ENCODE peak calls at places on chromosome 5, in five cellular contexts. K, L, T, Y and F are unnamed samples.

GRCh38 chr5:43305948-43306563 is 7.2 kb downstream of the HMGCS1 start:
- DNase-seq in K (peak), L (peak), T (peak), Y (no peak), F (no peak)

GRCh38 chr5:131587541-131587940 is 47.5 kb downstream of the RAPGEF6 start:
- DNase-seq in K (no peak), L (no peak), T (no peak), Y (no peak), F (no peak)

GRCh38 chr5:136518174-136518573 is 152.8 kb upstream of the TRPC7 start:
- DNase-seq in K (no peak), L (no peak), T (no peak), Y (no peak), F (no peak)

GRCh38 chr5:92956886-92957285 is 624.1 kb downstream of the NR2F1-AS1 start:
- DNase-seq in K (no peak), L (no peak), T (no peak), Y (no peak), F (no peak)

GRCh38 chr5:94174748-94175411 is 433.5 kb upstream of the POU5F2 start:
- DNase-seq in K (no peak), L (no peak), T (no peak), Y (no peak), F (no peak)

GRCh38 chr5:120083851-120084615 is 380.1 kb upstream of the PRR16 start:
- DNase-seq in K (no peak), L (no peak), T (no peak), Y (no peak), F (no peak)

GRCh38 chr5:59525957-59526356 is 367.6 kb downstream of the PDE4D start:
- DNase-seq in K (peak), L (no peak), T (no peak), Y (no peak), F (no peak)

GRCh38 chr5:147708708-147709107 is 73.8 kb downstream of the JAKMIP2 start:
- DNase-seq in K (no peak), L (no peak), T (no peak), Y (no peak), F (no peak)

GRCh38 chr5:103411721-103412120 is 150.9 kb downstream of the NUDT12 start:
- DNase-seq in K (no peak), L (no peak), T (no peak), Y (no peak), F (no peak)

GRCh38 chr5:90264930-90265857 is 144.4 kb downstream of the CETN3 start:
- DNase-seq in K (peak), L (peak), T (peak), Y (no peak), F (no peak)

GRCh38 chr5:161230222-161230621 is 316.3 kb downstream of the GABRB2 start:
- DNase-seq in K (no peak), L (no peak), T (no peak), Y (no peak), F (no peak)

GRCh38 chr5:172612771-172613170 is 28.3 kb upstream of the NEURL1B start:
- DNase-seq in K (no peak), L (no peak), T (no peak), Y (no peak), F (no peak)

GRCh38 chr5:38835887-38836286 is 9.9 kb upstream of the OSMR start:
- DNase-seq in K (no peak), L (no peak), T (no peak), Y (no peak), F (no peak)

GRCh38 chr5:78811121-78811832 is 162.7 kb upstream of the LHFPL2 start:
- DNase-seq in K (no peak), L (no peak), T (no peak), Y (no peak), F (no peak)

GRCh38 chr5:54696931-54697330 is 179.4 kb downstream of the SNX18 start:
- DNase-seq in K (no peak), L (no peak), T (no peak), Y (no peak), F (no peak)

GRCh38 chr5:16593013-16593412 is 23.8 kb downstream of the RETREG1 start:
- DNase-seq in K (no peak), L (no peak), T (no peak), Y (no peak), F (no peak)

GRCh38 chr5:172505403-172505759 is 51.1 kb upstream of the SH3PXD2B start:
- DNase-seq in K (no peak), L (no peak), T (no peak), Y (no peak), F (no peak)

GRCh38 chr5:174872271-174872670 is 147.9 kb downstream of the MSX2 start:
- DNase-seq in K (no peak), L (no peak), T (no peak), Y (no peak), F (no peak)

DNA sequence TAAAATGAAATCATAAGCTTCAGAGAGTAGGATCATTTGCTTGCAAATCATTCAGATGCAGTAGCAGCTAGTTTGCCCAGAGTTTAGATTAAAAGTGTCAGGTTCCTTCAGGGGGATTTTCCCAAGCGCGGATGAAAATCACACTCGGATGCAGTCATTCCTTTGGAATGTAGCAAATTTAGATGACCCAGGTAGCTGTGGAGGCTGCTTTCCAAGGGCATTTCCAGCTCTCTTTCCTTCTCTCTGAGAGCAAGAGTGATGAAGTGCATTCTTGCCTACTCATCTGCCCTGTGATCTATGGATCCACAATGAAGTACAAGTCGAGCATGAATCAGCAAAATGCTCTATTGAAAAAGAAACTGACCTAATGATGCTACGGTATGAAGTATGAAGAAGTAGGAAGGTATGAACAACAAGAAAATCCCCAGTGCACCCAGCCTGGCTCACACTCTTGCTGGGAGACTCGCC is 200.2 kb downstream of the PLK2 start:
- DNase-seq in K (peak), L (no peak), T (no peak), Y (no peak), F (no peak)
- TF ChIP-seq TAF1 in K (no peak), L (no peak), T (no peak), Y (no peak), F (no peak)

GRCh38 chr5:134526483-134527155 is 1.1 kb downstream of the JADE2 start:
- DNase-seq in K (peak), L (peak), T (no peak), Y (peak), F (peak)

GRCh38 chr5:134524219-134524825 is 1.1 kb upstream of the JADE2 start:
- DNase-seq in K (no peak), L (peak), T (no peak), Y (peak), F (peak)

GRCh38 chr5:134527156-134527960 is 1.9 kb downstream of the JADE2 start:
- DNase-seq in K (peak), L (peak), T (no peak), Y (peak), F (peak)

GRCh38 chr5:134524826-134525686 is at the start of gene JADE2:
- DNase-seq in K (peak), L (peak), T (no peak), Y (peak), F (peak)

DNA sequence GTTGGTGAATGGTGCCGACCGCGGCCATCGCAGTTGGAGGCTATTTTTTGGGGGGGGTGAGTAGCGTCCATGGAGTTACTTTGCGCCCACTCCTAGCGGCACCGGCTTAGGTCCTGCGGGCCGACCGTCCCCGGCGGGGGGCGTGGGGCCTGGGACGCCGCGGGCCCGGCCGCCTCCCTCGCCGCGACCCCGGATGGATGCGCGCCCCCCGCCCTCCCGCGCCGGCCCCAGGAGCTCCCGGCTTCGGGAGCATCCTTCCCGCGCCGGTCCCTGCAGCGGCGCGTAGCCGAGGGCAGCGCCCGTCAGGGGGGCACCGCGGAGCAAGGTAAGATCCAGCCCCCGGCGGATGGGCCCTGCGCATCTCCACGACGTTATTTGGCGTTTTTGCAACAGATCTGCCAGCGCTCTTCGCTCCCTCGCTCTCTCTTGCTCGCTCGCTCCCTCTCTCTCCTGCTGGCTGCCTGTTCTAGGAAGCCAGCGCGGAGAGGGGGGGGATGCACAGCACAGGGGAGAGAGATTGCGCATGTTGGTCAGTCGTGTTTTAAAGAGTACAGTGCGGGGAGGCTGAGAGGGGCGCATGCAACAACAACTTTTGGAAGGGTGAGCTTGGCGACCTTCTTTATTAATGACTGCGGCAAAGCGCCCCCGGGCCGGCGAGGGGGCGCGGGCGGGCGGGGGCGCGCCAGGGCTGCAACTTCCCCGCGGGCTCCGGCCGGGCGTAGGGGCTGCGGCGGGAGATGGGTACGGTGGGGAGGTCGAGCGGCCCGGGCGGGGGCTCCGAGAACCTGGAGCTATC is 415 bp downstream of the JADE2 start:
- DNase-seq in K (peak), L (peak), T (no peak), Y (no peak), F (peak)
- TF ChIP-seq POLR2A in K (peak), L (no peak), T (peak), Y (peak), F (peak)

GRCh38 chr5:142439208-142439607 is 114.4 kb upstream of the SPRY4 start:
- DNase-seq in K (no peak), L (no peak), T (no peak), Y (no peak), F (no peak)
- TF ChIP-seq POLR2AphosphoS5 in K (no peak), L (no peak), T (no peak), Y (no peak), F (no peak)

GRCh38 chr5:1092122-1092521 is 19.7 kb downstream of the SLC12A7 start:
- DNase-seq in K (no peak), L (no peak), T (no peak), Y (no peak), F (no peak)

GRCh38 chr5:1088726-1089125 is 23.1 kb downstream of the SLC12A7 start:
- DNase-seq in K (no peak), L (no peak), T (no peak), Y (no peak), F (no peak)

GRCh38 chr5:1089621-1090040 is 22.2 kb downstream of the SLC12A7 start:
- DNase-seq in K (no peak), L (no peak), T (no peak), Y (no peak), F (no peak)

GRCh38 chr5:1091632-1092031 is 20.2 kb downstream of the SLC12A7 start:
- DNase-seq in K (no peak), L (no peak), T (no peak), Y (no peak), F (no peak)

DNA sequence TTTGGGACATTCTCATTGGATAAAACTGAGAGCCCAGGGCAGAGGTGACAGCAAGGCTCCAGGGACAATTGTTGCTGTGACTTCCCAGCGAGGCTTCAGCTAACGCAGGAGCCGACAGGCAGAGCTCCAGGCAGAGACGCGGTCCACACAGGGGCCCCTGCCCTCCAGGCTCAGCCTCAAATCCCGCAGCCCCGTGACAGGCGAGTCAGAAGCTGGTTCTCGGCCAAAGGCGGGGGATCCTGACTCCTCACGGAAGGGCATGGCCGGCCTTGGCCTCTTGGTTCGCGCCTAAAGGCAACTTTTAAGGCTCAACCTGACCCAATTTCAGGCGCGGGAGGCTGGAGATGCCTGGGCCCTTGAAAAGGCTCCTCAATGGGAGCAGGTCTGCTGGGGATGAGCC is 21.3 kb downstream of the SLC12A7 start:
- DNase-seq in K (no peak), L (no peak), T (no peak), Y (no peak), F (no peak)
- TF ChIP-seq TAF1 in K (no peak), L (no peak), T (no peak), Y (no peak), F (no peak)

GRCh38 chr5:73623929-73624404 is 2.0 kb upstream of the ARHGEF28 start:
- DNase-seq in K (peak), L (no peak), T (no peak), Y (no peak), F (no peak)

GRCh38 chr5:73625314-73625904 is 587 bp upstream of the ARHGEF28 start:
- DNase-seq in K (no peak), L (no peak), T (no peak), Y (no peak), F (peak)

GRCh38 chr5:73626814-73627313 is 868 bp downstream of the ARHGEF28 start:
- DNase-seq in K (no peak), L (no peak), T (no peak), Y (no peak), F (no peak)

GRCh38 chr5:73624888-73625287 is 1.1 kb upstream of the ARHGEF28 start:
- DNase-seq in K (no peak), L (no peak), T (no peak), Y (no peak), F (no peak)

GRCh38 chr5:73625905-73626811 is at the start of gene ARHGEF28:
- DNase-seq in K (peak), L (peak), T (no peak), Y (peak), F (peak)
- TF ChIP-seq POLR2A in K (peak), L (no peak), T (no peak), Y (no peak), F (no peak)

GRCh38 chr5:151115272-151115905 is 34.6 kb upstream of the TNIP1 start:
- DNase-seq in K (peak), L (peak), T (no peak), Y (peak), F (peak)
- TF ChIP-seq POLR2AphosphoS5 in K (no peak), L (no peak), T (no peak), Y (no peak), F (no peak)

GRCh38 chr5:138927539-138927938 is 52.4 kb upstream of the LRRTM2 start:
- DNase-seq in K (no peak), L (no peak), T (no peak), Y (no peak), F (no peak)
- TF ChIP-seq TAF1 in K (no peak), L (no peak), T (no peak), Y (no peak), F (no peak)

DNA sequence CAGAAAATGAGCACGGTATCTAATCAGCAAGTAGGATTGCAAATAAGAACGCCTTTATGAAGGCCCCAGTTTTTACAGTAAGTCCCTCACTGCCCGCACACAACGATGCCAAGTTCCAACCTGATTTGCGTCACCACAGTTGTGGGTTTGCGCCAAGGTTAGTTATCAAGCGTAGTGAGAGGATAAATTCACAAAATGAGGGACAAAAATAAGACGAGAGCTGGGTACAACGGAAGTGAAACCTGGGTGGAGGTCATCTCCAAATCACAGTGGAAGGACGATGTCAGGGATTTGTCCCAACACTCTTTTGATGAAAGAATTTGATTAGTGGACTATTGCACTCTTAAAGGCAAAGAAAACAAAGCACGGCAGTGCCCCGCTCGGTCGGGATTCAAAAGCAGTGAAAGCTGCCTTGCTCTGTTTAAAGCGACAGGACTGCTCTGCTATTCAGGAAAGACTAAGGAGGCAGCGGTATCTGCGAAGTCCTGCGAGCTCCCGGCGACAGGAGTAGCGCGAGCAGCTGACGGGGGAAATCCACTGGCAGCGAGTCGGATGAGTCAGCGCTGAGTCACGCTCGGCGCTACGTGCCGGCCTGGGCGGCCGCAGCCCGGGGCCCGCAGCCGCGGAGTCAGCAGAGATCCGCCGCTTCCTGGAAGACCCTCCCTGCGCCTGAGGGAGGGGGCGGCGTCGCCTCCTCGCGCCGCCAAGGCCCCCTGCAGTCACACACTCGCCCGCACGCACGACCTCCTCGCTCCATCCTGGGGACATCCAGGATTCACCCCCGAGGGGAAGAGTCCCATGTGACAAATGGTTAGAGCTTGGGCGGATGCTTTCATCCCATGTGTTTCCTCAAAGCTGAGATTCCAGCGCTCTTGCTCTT is 102.8 kb downstream of the ARRDC3 start:
- DNase-seq in K (peak), L (peak), T (peak), Y (peak), F (peak)
- TF ChIP-seq POLR2A in K (no peak), L (peak), T (peak), Y (peak), F (peak)

GRCh38 chr5:14004598-14005394 is 60.3 kb upstream of the DNAH5 start:
- DNase-seq in K (no peak), L (no peak), T (no peak), Y (no peak), F (no peak)

GRCh38 chr5:14009575-14009974 is 65.1 kb upstream of the DNAH5 start:
- DNase-seq in K (no peak), L (no peak), T (no peak), Y (no peak), F (no peak)

GRCh38 chr5:14006823-14007510 is 62.5 kb upstream of the DNAH5 start:
- DNase-seq in K (no peak), L (no peak), T (no peak), Y (no peak), F (no peak)

GRCh38 chr5:14011089-14012004 is 66.9 kb upstream of the DNAH5 start:
- DNase-seq in K (peak), L (peak), T (no peak), Y (peak), F (peak)

DNA sequence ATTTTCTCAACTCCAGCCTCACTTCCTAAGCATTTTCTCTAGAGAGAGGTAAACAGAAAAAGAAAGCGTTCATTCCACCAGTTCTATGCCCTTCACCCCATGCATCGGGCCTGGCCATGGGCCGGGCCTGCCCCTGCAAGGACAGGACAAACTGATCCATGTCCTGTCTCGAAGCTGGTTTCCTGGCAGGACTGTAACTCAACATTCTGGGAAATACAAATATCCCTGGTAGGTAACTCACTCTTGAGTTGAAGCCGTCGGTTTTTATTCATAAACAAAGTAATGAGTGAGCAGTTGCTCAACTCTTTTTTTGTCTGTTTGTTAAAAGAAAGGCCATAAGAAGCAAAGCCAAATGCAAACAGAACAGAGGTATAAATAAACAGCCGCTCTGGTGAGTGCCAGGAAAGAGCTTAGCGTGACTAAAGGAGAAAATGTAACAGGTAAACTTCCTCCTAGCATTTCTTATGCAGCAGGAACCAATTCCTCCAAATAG is 64.4 kb upstream of the DNAH5 start:
- DNase-seq in K (peak), L (no peak), T (no peak), Y (no peak), F (no peak)
- TF ChIP-seq POLR2AphosphoS5 in K (no peak), L (no peak), T (no peak), Y (no peak), F (no peak)